ENCODE peak calls at places on chromosome 11, in seven cellular contexts. I, N, Y, C, B, R and E are unnamed samples.

GRCh38 chr11:95698939-95699562 is 90.5 kb downstream of the FAM76B start:
- DNase-seq in I (no peak), N (no peak), Y (no peak), C (no peak), B (peak), R (no peak), E (peak)

GRCh38 chr11:76251576-76251975 is 45.3 kb upstream of the WNT11 start:
- DNase-seq in I (no peak), N (no peak), Y (no peak), C (peak), B (no peak), R (no peak), E (peak)

GRCh38 chr11:132402056-132402684 is 1031.8 kb downstream of the NTM start:
- DNase-seq in I (no peak), N (no peak), Y (no peak), C (no peak), B (no peak), R (no peak), E (no peak)

GRCh38 chr11:2649848-2650247 is 49.9 kb downstream of the KCNQ1OT1 start:
- DNase-seq in I (no peak), N (no peak), Y (no peak), C (no peak), B (no peak), R (no peak), E (no peak)

GRCh38 chr11:76810151-76810853 is 27.1 kb downstream of the TSKU start:
- DNase-seq in I (no peak), N (no peak), Y (peak), C (no peak), B (no peak), R (no peak), E (peak)

GRCh38 chr11:114319716-114320328 is 23.6 kb downstream of the NNMT start:
- DNase-seq in I (no peak), N (no peak), Y (no peak), C (no peak), B (no peak), R (no peak), E (peak)

GRCh38 chr11:73359930-73360742 is 16.1 kb upstream of the RELT start:
- DNase-seq in I (no peak), N (no peak), Y (no peak), C (no peak), B (no peak), R (no peak), E (peak)

GRCh38 chr11:125167954-125168821 is 3.6 kb downstream of the PKNOX2 start:
- DNase-seq in I (peak), N (no peak), Y (no peak), C (no peak), B (no peak), R (peak), E (peak)

GRCh38 chr11:94866231-94866827 is 98.2 kb downstream of the AMOTL1 start:
- DNase-seq in I (no peak), N (no peak), Y (no peak), C (no peak), B (no peak), R (no peak), E (peak)

GRCh38 chr11:45263773-45264172 is 22.4 kb downstream of the SYT13 start:
- DNase-seq in I (no peak), N (no peak), Y (no peak), C (no peak), B (no peak), R (no peak), E (no peak)

GRCh38 chr11:69141742-69142141 is 14.0 kb upstream of the SMIM38 start:
- DNase-seq in I (no peak), N (no peak), Y (no peak), C (no peak), B (no peak), R (no peak), E (no peak)

GRCh38 chr11:107606122-107606521 is 15.2 kb downstream of the ELMOD1 start:
- DNase-seq in I (no peak), N (no peak), Y (no peak), C (no peak), B (no peak), R (no peak), E (no peak)

GRCh38 chr11:118230088-118230487 is 5.3 kb upstream of the JAML start:
- DNase-seq in I (no peak), N (peak), Y (no peak), C (no peak), B (no peak), R (no peak), E (no peak)

GRCh38 chr11:124676386-124676785 is 2.7 kb downstream of the SPA17 start:
- DNase-seq in I (no peak), N (no peak), Y (no peak), C (no peak), B (peak), R (no peak), E (peak)

GRCh38 chr11:125945797-125946520 is at the start of gene VSIG10L2:
- DNase-seq in I (no peak), N (no peak), Y (no peak), C (no peak), B (no peak), R (no peak), E (no peak)

GRCh38 chr11:34926101-34926830 is 9.8 kb downstream of the PDHX start:
- DNase-seq in I (no peak), N (no peak), Y (no peak), C (no peak), B (no peak), R (no peak), E (peak)

GRCh38 chr11:75873417-75874148 is 58.6 kb downstream of the UVRAG start:
- DNase-seq in I (no peak), N (no peak), Y (no peak), C (no peak), B (no peak), R (no peak), E (no peak)

GRCh38 chr11:117483372-117483771 is 155.7 kb downstream of the CEP164 start:
- DNase-seq in I (no peak), N (no peak), Y (no peak), C (no peak), B (no peak), R (no peak), E (no peak)

GRCh38 chr11:69892237-69892985 is 73.2 kb upstream of the FGF3 start:
- DNase-seq in I (no peak), N (no peak), Y (peak), C (no peak), B (no peak), R (no peak), E (no peak)

GRCh38 chr11:5600374-5600851 is 4.0 kb downstream of the TRIM6 start:
- DNase-seq in I (peak), N (peak), Y (peak), C (peak), B (peak), R (peak), E (peak)

DNA sequence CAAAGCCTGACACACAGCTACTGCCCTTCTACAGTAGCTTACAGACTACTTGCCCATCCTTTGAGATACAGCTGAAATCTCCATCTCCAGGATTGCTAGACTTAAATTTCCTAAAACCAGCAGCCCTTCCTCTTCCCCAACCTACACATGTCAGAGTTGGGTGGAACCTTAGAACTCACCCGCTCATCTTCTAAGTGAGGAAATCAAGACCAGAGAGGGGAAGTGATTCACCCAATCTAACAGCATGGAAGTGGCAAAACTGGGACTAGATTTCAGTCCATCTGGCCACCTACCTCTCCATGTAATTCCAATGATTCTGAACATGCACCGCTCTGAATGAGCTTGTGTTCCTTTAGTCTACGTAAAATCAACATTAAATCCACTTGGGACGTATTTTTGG is 998 bp upstream of the TMEM86A start:
- DNase-seq in I (no peak), N (no peak), Y (no peak), C (no peak), B (no peak), R (no peak), E (no peak)
- TF ChIP-seq CTCF in I (no peak), N (no peak), Y (no peak), C (no peak), B (no peak), R (no peak), E (no peak)

GRCh38 chr11:62505112-62505783 is 41.4 kb downstream of the AHNAK start:
- DNase-seq in I (no peak), N (no peak), Y (no peak), C (peak), B (peak), R (no peak), E (no peak)
- H3K4me3 ChIP-seq in I (no peak), N (no peak), Y (peak), C (no peak), B (peak), R (no peak), E (peak)

GRCh38 chr11:40602866-40603578 is 856.4 kb downstream of the LRRC4C start:
- DNase-seq in I (no peak), N (no peak), Y (no peak), C (no peak), B (no peak), R (no peak), E (no peak)

DNA sequence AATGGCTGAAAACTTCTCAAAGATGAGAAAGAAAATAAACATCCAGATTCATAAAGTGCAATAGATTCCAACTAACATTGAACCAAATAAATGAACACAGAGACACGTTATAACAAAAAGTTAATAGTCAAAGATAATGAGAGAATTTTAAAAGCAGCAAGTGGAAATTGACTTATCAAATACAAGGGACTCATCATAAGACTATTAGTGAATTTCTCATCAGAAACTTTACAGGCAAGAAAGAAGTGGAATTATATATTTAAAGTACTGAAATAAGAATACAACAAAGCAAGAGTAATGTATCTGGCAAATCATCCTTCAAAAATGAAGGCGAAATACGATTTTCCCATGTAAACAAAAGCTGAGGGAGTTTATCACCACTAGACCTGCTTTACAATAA is 852.7 kb downstream of the LRRC4C start:
- DNase-seq in I (no peak), N (no peak), Y (no peak), C (no peak), B (no peak), R (no peak), E (no peak)
- TF ChIP-seq CTCF in I (no peak), N (no peak), Y (no peak), C (no peak), B (no peak), R (no peak), E (no peak)

GRCh38 chr11:64164392-64165312 is 1.3 kb downstream of the MACROD1 start:
- DNase-seq in I (no peak), N (no peak), Y (no peak), C (no peak), B (no peak), R (no peak), E (no peak)

GRCh38 chr11:64165842-64166635 is at the start of gene MACROD1:
- DNase-seq in I (peak), N (peak), Y (peak), C (peak), B (peak), R (peak), E (peak)

GRCh38 chr11:64165482-64165841 is 451 bp downstream of the MACROD1 start:
- DNase-seq in I (no peak), N (no peak), Y (no peak), C (no peak), B (no peak), R (no peak), E (no peak)

GRCh38 chr11:64161037-64161436 is 4.9 kb downstream of the MACROD1 start:
- DNase-seq in I (no peak), N (no peak), Y (no peak), C (no peak), B (no peak), R (no peak), E (no peak)

GRCh38 chr11:64163951-64164350 is 2.0 kb downstream of the MACROD1 start:
- DNase-seq in I (no peak), N (no peak), Y (no peak), C (no peak), B (no peak), R (no peak), E (no peak)
- H3K4me3 ChIP-seq in I (no peak), N (no peak), Y (no peak), C (no peak), B (no peak), R (no peak), E (no peak)

GRCh38 chr11:92388380-92388779 is 163.8 kb downstream of the FAT3 start:
- DNase-seq in I (no peak), N (no peak), Y (no peak), C (no peak), B (no peak), R (no peak), E (no peak)
- TF ChIP-seq CTCF in I (no peak), N (no peak), Y (no peak), C (no peak), B (no peak), R (no peak), E (peak)

GRCh38 chr11:65013692-65014145 is 241 bp upstream of the ARL2 start:
- DNase-seq in I (peak), N (peak), Y (peak), C (no peak), B (peak), R (peak), E (peak)
- H3K4me3 ChIP-seq in I (peak), N (peak), Y (peak), C (peak), B (peak), R (peak), E (peak)

GRCh38 chr11:102368472-102368871 is 21.5 kb downstream of the BIRC2 start:
- DNase-seq in I (no peak), N (no peak), Y (no peak), C (no peak), B (no peak), R (no peak), E (no peak)

GRCh38 chr11:102364991-102365390 is 18.0 kb downstream of the BIRC2 start:
- DNase-seq in I (no peak), N (no peak), Y (no peak), C (no peak), B (no peak), R (no peak), E (no peak)

DNA sequence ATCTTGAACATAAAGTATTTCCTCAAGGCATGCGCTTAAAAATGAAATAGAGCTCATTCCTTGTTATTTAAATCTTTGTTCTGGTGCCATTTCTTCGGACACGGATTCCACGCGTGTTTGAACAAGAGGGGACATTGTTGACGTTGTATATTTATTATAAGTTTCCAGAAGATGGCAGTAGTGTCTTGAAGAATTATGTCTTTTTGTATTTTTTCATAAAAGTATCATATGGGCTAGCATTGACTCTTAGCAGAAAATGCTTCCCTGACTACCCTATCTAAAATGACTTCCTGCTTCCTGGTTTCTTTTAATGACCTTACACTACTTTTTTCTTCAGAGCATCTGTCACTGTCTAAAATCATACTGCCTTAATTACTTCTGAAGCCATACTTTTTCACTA is 20.4 kb downstream of the BIRC2 start:
- DNase-seq in I (no peak), N (no peak), Y (no peak), C (no peak), B (no peak), R (no peak), E (peak)
- TF ChIP-seq CTCF in I (no peak), N (peak), Y (peak), C (no peak), B (no peak), R (no peak), E (peak)

GRCh38 chr11:8081591-8082021 is 595 bp downstream of the TUB start:
- DNase-seq in I (peak), N (no peak), Y (peak), C (no peak), B (no peak), R (no peak), E (no peak)
- H3K4me3 ChIP-seq in I (peak), N (no peak), Y (peak), C (peak), B (peak), R (peak), E (peak)

DNA sequence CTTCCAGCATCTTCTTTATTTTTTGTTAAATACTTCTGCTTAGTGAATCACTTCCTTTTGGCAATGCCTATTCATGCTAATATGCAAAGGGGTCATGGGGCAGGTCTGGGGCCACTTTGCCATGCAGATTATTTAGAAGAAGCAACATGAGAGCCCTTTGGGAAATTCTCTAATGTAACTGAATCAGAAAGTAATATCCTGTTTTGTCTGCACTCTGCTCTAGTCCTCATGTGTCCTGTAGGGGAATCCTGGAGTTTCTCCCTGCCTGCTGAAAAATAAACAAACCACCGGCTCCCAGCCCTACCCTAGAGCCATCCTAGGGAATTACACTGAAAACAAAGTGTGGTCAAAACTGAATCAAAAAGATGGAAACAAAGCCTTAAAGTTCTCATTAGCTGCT is 176.4 kb upstream of the POU2AF2 start:
- DNase-seq in I (no peak), N (no peak), Y (no peak), C (no peak), B (no peak), R (no peak), E (peak)
- TF ChIP-seq CTCF in I (no peak), N (no peak), Y (no peak), C (no peak), B (no peak), R (no peak), E (peak)